ENCODE peak calls at places on chromosomes 12 and 14, in six cellular contexts. One of them, this sample, is unnamed.

GRCh38 chr14:29853272-29853671 is 74.4 kb downstream of the PRKD1 start:
- DNase-seq in CD8-positive, alpha-beta T cell: no peak
- DNase-seq in kidney: no peak
- DNase-seq in cardiac muscle cell: no peak
- DNase-seq in keratinocyte: no peak
- DNase-seq in brain microvascular endothelial cell: no peak
- DNase-seq in this sample: no peak

GRCh38 chr14:72692678-72693077 is 201.2 kb downstream of the DPF3 start:
- DNase-seq in CD8-positive, alpha-beta T cell: no peak
- DNase-seq in kidney: no peak
- DNase-seq in brain microvascular endothelial cell: no peak
- DNase-seq in keratinocyte: no peak
- DNase-seq in cardiac muscle cell: peak
- DNase-seq in this sample: no peak

GRCh38 chr14:26138764-26139445 is 458.9 kb downstream of the NOVA1 start:
- DNase-seq in brain microvascular endothelial cell: peak
- DNase-seq in kidney: no peak
- DNase-seq in cardiac muscle cell: no peak
- DNase-seq in keratinocyte: no peak
- DNase-seq in CD8-positive, alpha-beta T cell: no peak
- DNase-seq in this sample: no peak

GRCh38 chr14:88999137-88999536 is 174.7 kb downstream of the TTC8 start:
- DNase-seq in kidney: no peak
- DNase-seq in cardiac muscle cell: no peak
- DNase-seq in keratinocyte: no peak
- DNase-seq in brain microvascular endothelial cell: no peak
- DNase-seq in CD8-positive, alpha-beta T cell: no peak
- DNase-seq in this sample: no peak

GRCh38 chr14:91817566-91818325 is 49.6 kb downstream of the TC2N start:
- DNase-seq in brain microvascular endothelial cell: no peak
- DNase-seq in CD8-positive, alpha-beta T cell: no peak
- DNase-seq in cardiac muscle cell: no peak
- DNase-seq in kidney: no peak
- DNase-seq in keratinocyte: no peak
- DNase-seq in this sample: no peak

GRCh38 chr14:55904086-55904485 is 214.1 kb upstream of the PELI2 start:
- DNase-seq in cardiac muscle cell: no peak
- DNase-seq in CD8-positive, alpha-beta T cell: no peak
- DNase-seq in brain microvascular endothelial cell: no peak
- DNase-seq in kidney: no peak
- DNase-seq in keratinocyte: no peak
- DNase-seq in this sample: no peak

GRCh38 chr12:76135456-76135855 is 51.0 kb upstream of the NAP1L1 start:
- DNase-seq in brain microvascular endothelial cell: no peak
- DNase-seq in kidney: no peak
- DNase-seq in CD8-positive, alpha-beta T cell: no peak
- DNase-seq in cardiac muscle cell: no peak
- DNase-seq in keratinocyte: no peak
- DNase-seq in this sample: no peak

GRCh38 chr14:93749081-93749430 is 39.2 kb downstream of the PRIMA1 start:
- DNase-seq in kidney: no peak
- DNase-seq in cardiac muscle cell: no peak
- DNase-seq in CD8-positive, alpha-beta T cell: no peak
- DNase-seq in brain microvascular endothelial cell: no peak
- DNase-seq in keratinocyte: no peak
- DNase-seq in this sample: no peak

GRCh38 chr14:104598461-104599273 is 5.9 kb downstream of the TMEM179 start:
- DNase-seq in keratinocyte: no peak
- DNase-seq in brain microvascular endothelial cell: no peak
- DNase-seq in CD8-positive, alpha-beta T cell: no peak
- DNase-seq in cardiac muscle cell: no peak
- DNase-seq in kidney: no peak
- DNase-seq in this sample: no peak

GRCh38 chr14:34014936-34015335 is 64.1 kb upstream of the EGLN3 start:
- DNase-seq in cardiac muscle cell: no peak
- DNase-seq in keratinocyte: no peak
- DNase-seq in brain microvascular endothelial cell: no peak
- DNase-seq in kidney: no peak
- DNase-seq in CD8-positive, alpha-beta T cell: no peak
- DNase-seq in this sample: no peak

GRCh38 chr12:185197-185955 is 28.6 kb downstream of the SLC6A12 start:
- DNase-seq in brain microvascular endothelial cell: no peak
- DNase-seq in CD8-positive, alpha-beta T cell: no peak
- DNase-seq in kidney: no peak
- DNase-seq in keratinocyte: no peak
- DNase-seq in cardiac muscle cell: no peak
- DNase-seq in this sample: no peak

GRCh38 chr12:6843118-6843902 is 2.6 kb downstream of the GNB3 start:
- DNase-seq in keratinocyte: no peak
- DNase-seq in CD8-positive, alpha-beta T cell: no peak
- DNase-seq in cardiac muscle cell: no peak
- DNase-seq in kidney: no peak
- DNase-seq in brain microvascular endothelial cell: no peak
- DNase-seq in this sample: no peak

GRCh38 chr12:95815635-95816212 is 25.2 kb upstream of the NTN4 start:
- DNase-seq in cardiac muscle cell: no peak
- DNase-seq in brain microvascular endothelial cell: no peak
- DNase-seq in kidney: no peak
- DNase-seq in CD8-positive, alpha-beta T cell: no peak
- DNase-seq in keratinocyte: no peak
- DNase-seq in this sample: no peak

DNA sequence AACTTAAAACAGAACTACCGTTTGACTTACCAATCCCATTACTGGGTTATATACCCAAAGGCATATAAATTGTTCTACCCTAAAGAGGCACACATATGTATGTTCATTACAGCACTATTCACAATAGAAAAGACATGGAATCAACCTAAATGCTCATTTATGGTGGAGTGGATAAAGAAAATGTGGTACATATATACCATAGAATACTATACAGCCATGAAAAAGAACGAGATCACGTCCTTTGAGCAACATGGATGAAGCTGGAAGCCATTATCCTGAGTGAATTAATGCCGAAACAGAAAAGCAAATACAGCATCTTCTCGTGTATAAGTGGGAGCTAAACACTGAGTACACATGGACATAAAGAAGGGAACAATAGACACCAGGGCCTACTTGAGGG is 31.8 kb downstream of the TMEM229B start:
- DNase-seq in brain microvascular endothelial cell: no peak
- DNase-seq in cardiac muscle cell: no peak
- DNase-seq in CD8-positive, alpha-beta T cell: no peak
- DNase-seq in keratinocyte: no peak
- DNase-seq in kidney: no peak
- DNase-seq in this sample: no peak
- H3K27ac ChIP-seq in brain microvascular endothelial cell: no peak
- H3K27ac ChIP-seq in cardiac muscle cell: no peak
- H3K27ac ChIP-seq in CD8-positive, alpha-beta T cell: no peak
- H3K27ac ChIP-seq in keratinocyte: no peak
- H3K27ac ChIP-seq in kidney: no peak
- H3K27ac ChIP-seq in this sample: no peak

DNA sequence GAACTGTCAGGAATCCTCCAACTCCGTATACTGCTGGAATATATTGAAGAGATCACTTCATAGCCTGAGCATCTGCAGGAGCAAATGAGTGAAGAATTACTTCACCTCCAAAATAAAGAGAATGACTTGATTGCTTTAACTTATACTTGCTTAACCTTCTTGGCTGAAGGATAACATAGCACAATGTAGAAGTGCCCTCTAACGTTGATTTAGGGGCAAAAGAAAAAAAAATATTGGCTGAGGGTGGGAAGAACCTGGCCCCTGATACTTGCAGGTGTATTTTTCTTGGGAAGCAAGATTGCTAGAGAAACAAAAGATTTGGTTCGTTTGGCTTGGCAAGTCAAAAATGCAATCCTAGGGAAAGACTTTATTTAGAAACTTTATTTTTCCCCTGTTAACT is 272.7 kb upstream of the FAR2 start:
- DNase-seq in kidney: no peak
- DNase-seq in brain microvascular endothelial cell: no peak
- DNase-seq in CD8-positive, alpha-beta T cell: no peak
- DNase-seq in keratinocyte: no peak
- DNase-seq in cardiac muscle cell: no peak
- DNase-seq in this sample: no peak
- TF ChIP-seq CTCF in kidney: no peak
- TF ChIP-seq CTCF in brain microvascular endothelial cell: no peak
- TF ChIP-seq CTCF in CD8-positive, alpha-beta T cell: no peak
- TF ChIP-seq CTCF in keratinocyte: no peak
- TF ChIP-seq CTCF in cardiac muscle cell: peak
- TF ChIP-seq CTCF in this sample: no peak

DNA sequence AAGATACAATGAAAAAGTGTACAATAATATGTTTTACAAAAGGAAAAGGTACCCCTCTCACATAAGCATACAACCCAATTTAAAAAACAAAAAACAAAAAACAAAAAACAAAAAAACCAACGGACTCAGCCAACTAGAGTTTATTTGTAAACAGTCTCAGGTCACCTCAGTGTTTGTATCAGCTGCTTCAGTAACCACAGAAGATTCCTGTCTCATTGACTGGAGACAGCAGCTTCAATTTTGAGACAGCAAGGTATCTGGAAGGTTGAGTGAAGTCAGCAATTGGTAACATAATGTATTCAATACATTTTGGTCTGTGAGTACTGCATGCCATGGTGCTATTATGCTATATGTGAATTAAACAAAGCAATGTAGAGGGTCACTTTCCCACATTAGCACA is 201.7 kb downstream of the AKAP6 start:
- DNase-seq in brain microvascular endothelial cell: no peak
- DNase-seq in keratinocyte: no peak
- DNase-seq in CD8-positive, alpha-beta T cell: no peak
- DNase-seq in kidney: no peak
- DNase-seq in cardiac muscle cell: no peak
- DNase-seq in this sample: no peak
- H3K4me3 ChIP-seq in brain microvascular endothelial cell: no peak
- H3K4me3 ChIP-seq in keratinocyte: no peak
- H3K4me3 ChIP-seq in CD8-positive, alpha-beta T cell: no peak
- H3K4me3 ChIP-seq in kidney: no peak
- H3K4me3 ChIP-seq in cardiac muscle cell: no peak
- H3K4me3 ChIP-seq in this sample: no peak

GRCh38 chr14:70808023-70808401 is 1.3 kb downstream of the MAP3K9 start:
- DNase-seq in CD8-positive, alpha-beta T cell: peak
- DNase-seq in brain microvascular endothelial cell: no peak
- DNase-seq in cardiac muscle cell: peak
- DNase-seq in kidney: no peak
- DNase-seq in keratinocyte: no peak
- DNase-seq in this sample: no peak
- H3K27ac ChIP-seq in CD8-positive, alpha-beta T cell: no peak
- H3K27ac ChIP-seq in brain microvascular endothelial cell: no peak
- H3K27ac ChIP-seq in cardiac muscle cell: no peak
- H3K27ac ChIP-seq in kidney: no peak
- H3K27ac ChIP-seq in keratinocyte: peak
- H3K27ac ChIP-seq in this sample: no peak

GRCh38 chr12:124149287-124149686 is 145.6 kb upstream of the RFLNA start:
- DNase-seq in kidney: no peak
- DNase-seq in brain microvascular endothelial cell: no peak
- DNase-seq in CD8-positive, alpha-beta T cell: no peak
- DNase-seq in keratinocyte: no peak
- DNase-seq in cardiac muscle cell: no peak
- DNase-seq in this sample: no peak
- TF ChIP-seq CTCF in kidney: no peak
- TF ChIP-seq CTCF in brain microvascular endothelial cell: no peak
- TF ChIP-seq CTCF in CD8-positive, alpha-beta T cell: no peak
- TF ChIP-seq CTCF in keratinocyte: no peak
- TF ChIP-seq CTCF in cardiac muscle cell: no peak
- TF ChIP-seq CTCF in this sample: no peak

DNA sequence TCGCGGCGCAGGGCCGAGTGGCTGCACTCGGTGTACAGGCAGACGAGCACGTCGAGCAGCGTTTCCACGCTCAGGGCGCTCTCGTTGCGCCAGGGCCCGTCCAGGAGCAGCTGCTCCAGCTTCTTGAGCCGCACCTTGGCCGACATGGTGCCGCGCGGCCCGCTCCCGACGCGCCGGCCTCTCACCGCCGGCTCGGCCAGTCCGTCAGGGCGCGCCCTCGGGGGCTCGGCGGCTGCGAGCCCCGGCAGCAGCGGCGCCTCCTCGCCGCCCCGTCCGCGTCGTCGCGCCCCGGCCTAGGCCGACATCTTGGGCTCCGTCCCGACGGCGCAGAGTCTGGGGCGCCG is 349 bp downstream of the CDC42BPB start:
- DNase-seq in CD8-positive, alpha-beta T cell: no peak
- DNase-seq in keratinocyte: no peak
- DNase-seq in brain microvascular endothelial cell: no peak
- DNase-seq in cardiac muscle cell: no peak
- DNase-seq in kidney: peak
- DNase-seq in this sample: no peak
- H3K4me3 ChIP-seq in CD8-positive, alpha-beta T cell: no peak
- H3K4me3 ChIP-seq in keratinocyte: peak
- H3K4me3 ChIP-seq in brain microvascular endothelial cell: peak
- H3K4me3 ChIP-seq in cardiac muscle cell: peak
- H3K4me3 ChIP-seq in kidney: peak
- H3K4me3 ChIP-seq in this sample: peak